ENCODE peak calls at places on chromosomes 3 and 15, in nine cellular contexts. P is GM23338, U is SK-N-SH, F is suprapubic skin, W is H1, G is upper lobe of left lung, O is sigmoid colon, H is HCT116, N is HepG2. Y is an unnamed sample. For H3K4me1, the result is how much of the 10 kb centered on the place peaks cover.

GRCh38 chr15:35090104-35090807 is 5.2 kb upstream of the NANOGP8 start:
- DNase-seq in P (no peak), U (no peak), F (no peak), W (no peak), G (no peak), O (no peak), H (no peak), N (peak), Y (no peak)

GRCh38 chr3:170475091-170475705 is 56.5 kb downstream of the CLDN11 start:
- DNase-seq in P (no peak), U (no peak), F (no peak), W (no peak), G (no peak), O (no peak), H (no peak), N (no peak), Y (no peak)

GRCh38 chr15:58528197-58528870 is 96.5 kb downstream of the LIPC start:
- DNase-seq in P (no peak), U (no peak), F (no peak), W (no peak), G (no peak), O (no peak), H (no peak), N (peak), Y (no peak)

GRCh38 chr3:99674086-99674789 is 35.8 kb downstream of the COL8A1 start:
- DNase-seq in P (no peak), U (no peak), F (no peak), W (no peak), G (no peak), O (no peak), H (no peak), N (no peak), Y (no peak)

GRCh38 chr3:128343287-128344045 is 123.2 kb downstream of the DNAJB8 start:
- DNase-seq in P (no peak), U (peak), F (no peak), W (no peak), G (no peak), O (peak), H (no peak), N (peak), Y (peak)

GRCh38 chr3:100158877-100159563 is 44.7 kb upstream of the FILIP1L start:
- DNase-seq in P (no peak), U (peak), F (no peak), W (no peak), G (no peak), O (no peak), H (no peak), N (no peak), Y (no peak)

GRCh38 chr3:41158947-41159346 is 40.4 kb upstream of the CTNNB1 start:
- DNase-seq in P (no peak), U (no peak), F (peak), W (no peak), G (no peak), O (no peak), H (no peak), N (no peak), Y (no peak)

GRCh38 chr3:194067949-194068362 is 68.0 kb upstream of the HES1 start:
- DNase-seq in P (no peak), U (no peak), F (no peak), W (no peak), G (no peak), O (no peak), H (no peak), N (no peak), Y (no peak)

GRCh38 chr3:104132566-104132997 is 1234.1 kb upstream of the ALCAM start:
- DNase-seq in P (no peak), U (peak), F (no peak), W (no peak), G (no peak), O (no peak), H (no peak), N (no peak), Y (no peak)

GRCh38 chr3:50256978-50257890 is 11.7 kb upstream of the SEMA3B start:
- DNase-seq in P (peak), U (peak), F (no peak), W (no peak), G (no peak), O (no peak), H (no peak), N (no peak), Y (no peak)

GRCh38 chr3:136670166-136670565 is 82.0 kb downstream of the STAG1 start:
- DNase-seq in P (no peak), U (no peak), F (no peak), W (no peak), G (no peak), O (no peak), H (no peak), N (no peak), Y (no peak)

GRCh38 chr3:125194849-125195601 is 17.5 kb downstream of the SLC12A8 start:
- DNase-seq in P (no peak), U (no peak), F (no peak), W (no peak), G (peak), O (no peak), H (no peak), N (no peak), Y (no peak)

GRCh38 chr3:137110392-137110996 is 152.7 kb downstream of the IL20RB start:
- DNase-seq in P (peak), U (peak), F (no peak), W (no peak), G (no peak), O (no peak), H (peak), N (peak), Y (no peak)

GRCh38 chr3:197132916-197133530 is 103.4 kb upstream of the MELTF start:
- DNase-seq in P (no peak), U (no peak), F (no peak), W (no peak), G (no peak), O (no peak), H (no peak), N (no peak), Y (no peak)

GRCh38 chr3:122893754-122894668 is 99.1 kb downstream of the SLC49A4 start:
- DNase-seq in P (peak), U (peak), F (no peak), W (no peak), G (no peak), O (no peak), H (no peak), N (peak), Y (no peak)

GRCh38 chr3:146268535-146269219 is 17.8 kb upstream of the PLSCR4 start:
- DNase-seq in P (no peak), U (no peak), F (no peak), W (no peak), G (no peak), O (no peak), H (no peak), N (no peak), Y (no peak)

GRCh38 chr15:35752134-35752466 is 206.1 kb upstream of the DPH6 start:
- DNase-seq in P (peak), U (no peak), F (no peak), W (no peak), G (no peak), O (no peak), H (no peak), N (no peak), Y (no peak)

GRCh38 chr15:39125904-39126303 is 455.0 kb upstream of the THBS1 start:
- DNase-seq in P (peak), U (peak), F (no peak), W (no peak), G (no peak), O (no peak), H (peak), N (peak), Y (no peak)
- TF ChIP-seq CTCF in P (peak), U (peak), F (peak), W (peak), G (peak), O (peak), H (peak), N (peak), Y (peak)

GRCh38 chr15:64549860-64550259 is 89.5 kb downstream of the ZNF609 start:
- DNase-seq in P (no peak), U (no peak), F (no peak), W (no peak), G (no peak), O (no peak), H (no peak), N (no peak), Y (no peak)

GRCh38 chr15:64547275-64547674 is 86.9 kb downstream of the ZNF609 start:
- DNase-seq in P (no peak), U (peak), F (no peak), W (no peak), G (no peak), O (no peak), H (no peak), N (no peak), Y (no peak)

GRCh38 chr15:64552281-64552948 is 92.0 kb downstream of the ZNF609 start:
- DNase-seq in P (no peak), U (no peak), F (no peak), W (no peak), G (no peak), O (no peak), H (no peak), N (no peak), Y (no peak)
- H3K4me1 ChIP-seq in P (under half), U (under half), F (under half), W (under half), G (under half), O (under half), H (under half), N (under half), Y (under half)

GRCh38 chr15:82045179-82045891 is 483 bp downstream of the MEX3B start:
- DNase-seq in P (peak), U (peak), F (peak), W (no peak), G (peak), O (peak), H (no peak), N (no peak), Y (peak)

GRCh38 chr15:82044373-82045178 is 1.2 kb downstream of the MEX3B start:
- DNase-seq in P (peak), U (peak), F (peak), W (no peak), G (peak), O (peak), H (no peak), N (no peak), Y (peak)

GRCh38 chr15:82047493-82048446 is 2.0 kb upstream of the MEX3B start:
- DNase-seq in P (peak), U (no peak), F (no peak), W (no peak), G (no peak), O (no peak), H (no peak), N (no peak), Y (no peak)

GRCh38 chr15:82046668-82047492 is 1.1 kb upstream of the MEX3B start:
- DNase-seq in P (peak), U (peak), F (peak), W (peak), G (peak), O (peak), H (peak), N (peak), Y (peak)

DNA sequence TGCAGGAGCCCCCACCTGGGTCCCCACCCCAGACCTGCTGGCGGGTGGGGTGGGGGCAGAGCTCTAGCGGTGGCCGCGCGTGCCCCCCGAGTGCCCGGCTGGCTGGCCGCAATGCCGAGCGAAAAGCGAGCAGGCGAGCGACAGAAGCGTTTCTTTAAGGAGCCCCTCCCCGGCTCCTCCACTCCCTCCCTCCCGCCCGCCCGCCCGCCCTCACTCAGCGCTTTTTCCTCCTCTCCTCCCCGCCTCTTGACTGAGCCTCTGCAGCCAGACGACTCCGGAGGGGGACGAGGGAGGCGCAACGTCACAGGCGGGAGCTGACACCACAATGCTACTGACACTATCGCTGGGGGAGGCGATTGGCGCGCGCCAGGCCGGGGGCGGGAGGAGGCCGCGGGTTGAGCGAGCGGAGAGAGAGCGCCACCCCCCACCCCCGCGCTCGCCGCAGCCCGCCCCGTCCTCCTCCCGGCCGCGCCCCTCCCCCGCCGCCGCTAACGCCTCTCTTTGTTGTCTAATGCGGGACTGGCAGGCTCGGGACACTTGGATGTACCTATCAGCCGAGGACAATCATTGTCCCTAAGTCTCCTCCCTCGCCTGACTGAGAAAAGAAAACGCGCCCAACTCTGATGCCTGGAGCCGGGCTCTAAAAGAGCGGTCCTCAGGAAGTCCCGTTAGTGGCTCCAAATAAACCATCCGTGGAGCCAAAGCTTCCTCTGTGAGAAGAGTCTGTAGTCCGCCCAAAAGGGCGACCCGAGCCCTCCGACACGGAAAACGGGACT is at the start of gene MEX3B:
- DNase-seq in P (peak), U (peak), F (peak), W (peak), G (peak), O (peak), H (peak), N (peak), Y (peak)
- TF ChIP-seq POLR2AphosphoS5 in P (peak), U (no peak), F (no peak), W (peak), G (peak), O (peak), H (no peak), N (no peak), Y (peak)

GRCh38 chr3:31531465-31531991 is 1.2 kb upstream of the STT3B start:
- DNase-seq in P (no peak), U (no peak), F (no peak), W (no peak), G (no peak), O (no peak), H (no peak), N (no peak), Y (no peak)
- TF ChIP-seq CTCF in P (peak), U (peak), F (no peak), W (no peak), G (no peak), O (no peak), H (no peak), N (no peak), Y (peak)

GRCh38 chr3:30617653-30618052 is 11.3 kb downstream of the TGFBR2 start:
- DNase-seq in P (no peak), U (no peak), F (no peak), W (no peak), G (no peak), O (no peak), H (no peak), N (no peak), Y (no peak)
- H3K4me1 ChIP-seq in P (under half), U (under half), F (half or more), W (under half), G (half or more), O (half or more), H (half or more), N (half or more), Y (half or more)

Y was measured in spleen.